ENCODE peak calls at places on chromosomes 1 and 21, in six cellular contexts. C, A, R, H, O and J are unnamed samples.
A peak's percentile ranks its signal among the peaks of the same experiment; 100 is the strongest.

GRCh38 chr1:177732178-177732577 is 237.7 kb downstream of the SEC16B start:
- DNase-seq in C (no peak), A (no peak), R (no peak), H (no peak), O (no peak), J (no peak)

GRCh38 chr1:229310833-229311232 is 32.0 kb downstream of the CCSAP start:
- DNase-seq in C (no peak), A (no peak), R (peak; percentile 24), H (no peak), O (no peak), J (peak; percentile 26)

GRCh38 chr1:235022341-235023196 is 106.1 kb downstream of the TOMM20 start:
- DNase-seq in C (no peak), A (no peak), R (peak; percentile 9), H (no peak), O (no peak), J (no peak)

GRCh38 chr1:64536836-64537490 is 67.0 kb downstream of the CACHD1 start:
- DNase-seq in C (no peak), A (no peak), R (no peak), H (peak; percentile 68), O (no peak), J (no peak)

GRCh38 chr1:203937678-203938330 is 76.4 kb downstream of the SNRPE start:
- DNase-seq in C (no peak), A (no peak), R (peak; percentile 19), H (no peak), O (no peak), J (no peak)

GRCh38 chr1:26302733-26303405 is 3.6 kb downstream of the UBXN11 start:
- DNase-seq in C (no peak), A (no peak), R (peak; percentile 92), H (no peak), O (no peak), J (no peak)

GRCh38 chr1:101158424-101158823 is 78.4 kb upstream of the S1PR1 start:
- DNase-seq in C (no peak), A (no peak), R (no peak), H (no peak), O (no peak), J (no peak)

GRCh38 chr1:40740039-40740991 is 43.3 kb upstream of the KCNQ4 start:
- DNase-seq in C (no peak), A (no peak), R (peak; percentile 52), H (no peak), O (no peak), J (no peak)

GRCh38 chr1:91578320-91579109 is 77.9 kb downstream of the CDC7 start:
- DNase-seq in C (no peak), A (no peak), R (no peak), H (no peak), O (no peak), J (no peak)

GRCh38 chr1:9145021-9145668 is 16.2 kb upstream of the GPR157 start:
- DNase-seq in C (no peak), A (no peak), R (peak; percentile 44), H (no peak), O (no peak), J (no peak)

GRCh38 chr1:110228386-110228785 is 18.3 kb downstream of the KCNC4 start:
- DNase-seq in C (no peak), A (no peak), R (no peak), H (no peak), O (no peak), J (no peak)

GRCh38 chr1:33347650-33347992 is 26.7 kb upstream of the A3GALT2 start:
- DNase-seq in C (no peak), A (no peak), R (peak; percentile 71), H (no peak), O (no peak), J (peak; percentile 64)

GRCh38 chr1:22053861-22054770 is 1.6 kb downstream of the CDC42 start:
- DNase-seq in C (no peak), A (no peak), R (no peak), H (no peak), O (no peak), J (peak; percentile 76)

GRCh38 chr1:2952371-2952770 is 68.9 kb upstream of the ACTRT2 start:
- DNase-seq in C (no peak), A (no peak), R (no peak), H (no peak), O (no peak), J (no peak)

GRCh38 chr1:38991638-38992449 is 768 bp downstream of the AKIRIN1 start:
- DNase-seq in C (no peak), A (no peak), R (peak; percentile 31), H (peak; percentile 34), O (no peak), J (peak; percentile 89)

GRCh38 chr1:45337630-45338320 is 2.2 kb upstream of the TOE1 start:
- DNase-seq in C (no peak), A (no peak), R (no peak), H (no peak), O (no peak), J (no peak)

GRCh38 chr1:42335809-42336518 is 929 bp upstream of the FOXJ3 start:
- DNase-seq in C (no peak), A (no peak), R (peak; percentile 57), H (peak; percentile 34), O (no peak), J (no peak)

GRCh38 chr1:2822621-2823145 is 21.2 kb upstream of the TTC34 start:
- DNase-seq in C (no peak), A (no peak), R (no peak), H (no peak), O (no peak), J (no peak)

GRCh38 chr1:94974824-94975223 is 47.9 kb upstream of the CNN3 start:
- DNase-seq in C (peak; percentile 57), A (no peak), R (peak; percentile 34), H (no peak), O (no peak), J (no peak)

GRCh38 chr1:65198095-65198494 is 50.1 kb downstream of the AK4 start:
- DNase-seq in C (no peak), A (no peak), R (no peak), H (no peak), O (no peak), J (no peak)

GRCh38 chr21:44374601-44375280 is 21.3 kb downstream of the TRPM2 start:
- DNase-seq in C (no peak), A (no peak), R (no peak), H (no peak), O (no peak), J (no peak)

GRCh38 chr1:38644092-38644491 is 215.5 kb downstream of the RRAGC start:
- DNase-seq in C (no peak), A (no peak), R (no peak), H (no peak), O (no peak), J (no peak)

GRCh38 chr1:3323021-3323790 is 131.3 kb upstream of the ARHGEF16 start:
- DNase-seq in C (no peak), A (no peak), R (no peak), H (peak; percentile 85), O (no peak), J (no peak)

GRCh38 chr1:25711555-25712298 is 88.3 kb upstream of the SELENON start:
- DNase-seq in C (no peak), A (no peak), R (peak; percentile 73), H (no peak), O (no peak), J (no peak)

GRCh38 chr1:177600936-177601335 is 368.9 kb downstream of the SEC16B start:
- DNase-seq in C (no peak), A (no peak), R (no peak), H (no peak), O (no peak), J (no peak)

GRCh38 chr1:208154679-208155078 is 89.5 kb downstream of the PLXNA2 start:
- DNase-seq in C (no peak), A (no peak), R (no peak), H (peak; percentile 82), O (no peak), J (no peak)

GRCh38 chr1:184101116-184101515 is 49.6 kb downstream of the TSEN15 start:
- DNase-seq in C (no peak), A (no peak), R (no peak), H (no peak), O (no peak), J (no peak)

GRCh38 chr1:119141020-119141424 is 569 bp upstream of the WARS2 start:
- DNase-seq in C (no peak), A (no peak), R (peak; percentile 34), H (peak; percentile 16), O (no peak), J (no peak)

GRCh38 chr1:185439727-185440415 is 122.8 kb upstream of the IVNS1ABP start:
- DNase-seq in C (peak; percentile 85), A (no peak), R (no peak), H (no peak), O (no peak), J (peak; percentile 35)

GRCh38 chr1:217522280-217522679 is 108.6 kb downstream of the GPATCH2 start:
- DNase-seq in C (no peak), A (no peak), R (peak; percentile 48), H (no peak), O (no peak), J (no peak)

GRCh38 chr1:199612976-199613774 is 414.3 kb upstream of the NR5A2 start:
- DNase-seq in C (no peak), A (no peak), R (no peak), H (no peak), O (no peak), J (no peak)

GRCh38 chr1:54577612-54578011 is 29.6 kb downstream of the ACOT11 start:
- DNase-seq in C (no peak), A (no peak), R (peak; percentile 79), H (peak; percentile 95), O (no peak), J (peak; percentile 91)

GRCh38 chr1:202247837-202248795 is 54.5 kb downstream of the LGR6 start:
- DNase-seq in C (no peak), A (no peak), R (no peak), H (no peak), O (no peak), J (no peak)

GRCh38 chr1:167661527-167662436 is 31.8 kb downstream of the RCSD1 start:
- DNase-seq in C (peak; percentile 89), A (no peak), R (peak; percentile 88), H (no peak), O (no peak), J (no peak)

GRCh38 chr1:153677718-153678518 is 570 bp upstream of the NPR1 start:
- DNase-seq in C (no peak), A (no peak), R (peak; percentile 63), H (peak; percentile 64), O (no peak), J (no peak)

GRCh38 chr1:19445417-19446342 is 39.7 kb downstream of the CAPZB start:
- DNase-seq in C (no peak), A (no peak), R (no peak), H (peak; percentile 36), O (no peak), J (peak; percentile 87)

GRCh38 chr1:219917851-219918466 is 10.4 kb downstream of the SLC30A10 start:
- DNase-seq in C (no peak), A (no peak), R (peak; percentile 6), H (no peak), O (no peak), J (no peak)